ENCODE peak calls at places on chromosomes 4 and X, in nine cellular contexts. C is fibroblast of mammary gland; I is stimulated activated CD8-positive, alpha-beta memory T cell treated with anti-CD3 and anti-CD28 coated beads, Interleukin-4, amount 100 ng/mL, for 4 hours; L is omental fat pad; J is activated CD4-positive, alpha-beta T cell treated with anti-CD3 and anti-CD28 coated beads for 48 hours; B is Right ventricle myocardium inferior; X is AG08395; V is tibial artery; Q is EL. M is an unnamed sample.

GRCh38 chr4:8010618-8011017 is 71.0 kb upstream of the AFAP1 start:
- DNase-seq in B (peak), L (no peak), V (no peak), J (no peak), X (no peak), C (no peak), Q (peak), I (no peak), M (peak)

GRCh38 chr4:136583567-136583966 is 948.7 kb downstream of the PCDH18 start:
- DNase-seq in B (no peak), I (no peak), C (no peak), J (no peak), V (no peak), Q (no peak), X (no peak), L (no peak), M (no peak)

GRCh38 chrX:13152511-13152868 is 108.1 kb upstream of the FAM9C start:
- DNase-seq in J (no peak), B (no peak), L (no peak), X (no peak), I (no peak), C (no peak), Q (no peak), V (no peak), M (no peak)

GRCh38 chrX:1813809-1814208 is 198.9 kb downstream of the ASMT start:
- DNase-seq in X (no peak), I (no peak), L (no peak), C (no peak), J (no peak), Q (no peak), V (no peak), B (no peak), M (no peak)

GRCh38 chrX:153533041-153533565 is 15.7 kb downstream of the ATP2B3 start:
- DNase-seq in C (peak), B (no peak), Q (no peak), I (no peak), X (no peak), J (no peak), L (no peak), V (no peak), M (no peak)

GRCh38 chr4:76028242-76028859 is 5.1 kb upstream of the CXCL10 start:
- DNase-seq in B (no peak), X (no peak), L (no peak), V (no peak), J (no peak), C (peak), Q (no peak), I (no peak), M (peak)

GRCh38 chr4:39043697-39044363 is 11.6 kb upstream of the TMEM156 start:
- DNase-seq in X (no peak), I (no peak), B (no peak), J (peak), V (no peak), C (peak), L (no peak), Q (peak), M (peak)

GRCh38 chr4:37434469-37434868 is 189.9 kb downstream of the NWD2 start:
- DNase-seq in V (no peak), J (no peak), L (no peak), X (no peak), I (no peak), Q (peak), C (peak), B (no peak), M (peak)

GRCh38 chr4:108861339-108861738 is 98.5 kb upstream of the ETNPPL start:
- DNase-seq in Q (no peak), L (no peak), B (no peak), V (no peak), C (peak), X (no peak), I (no peak), J (no peak), M (no peak)

GRCh38 chr4:8781641-8782040 is 90.0 kb downstream of the HMX1 start:
- DNase-seq in L (no peak), J (no peak), B (peak), Q (no peak), X (no peak), I (no peak), C (no peak), V (no peak), M (no peak)

GRCh38 chrX:30881390-30881789 is 7.7 kb downstream of the TAB3 start:
- DNase-seq in B (no peak), J (no peak), X (no peak), V (no peak), I (no peak), C (no peak), Q (no peak), L (no peak), M (no peak)

GRCh38 chr4:6369511-6369910 is 99.9 kb downstream of the WFS1 start:
- DNase-seq in X (no peak), B (peak), Q (no peak), J (no peak), C (no peak), I (no peak), L (no peak), V (no peak), M (no peak)

GRCh38 chr4:138647433-138647832 is 368.1 kb upstream of the NOCT start:
- DNase-seq in J (no peak), I (no peak), X (no peak), L (no peak), V (no peak), C (no peak), B (no peak), Q (no peak), M (no peak)

GRCh38 chr4:112897548-112897947 is 151.9 kb upstream of the ANK2 start:
- DNase-seq in J (no peak), X (no peak), B (no peak), I (no peak), V (no peak), L (no peak), Q (no peak), C (no peak), M (no peak)

GRCh38 chr4:85514783-85515182 is 39.8 kb downstream of the ARHGAP24 start:
- DNase-seq in J (no peak), Q (no peak), I (no peak), X (no peak), V (no peak), B (no peak), L (no peak), C (no peak), M (peak)

GRCh38 chrX:10198254-10198653 is 41.5 kb downstream of the CLCN4 start:
- DNase-seq in I (no peak), J (no peak), C (peak), B (no peak), L (no peak), V (no peak), X (no peak), Q (peak), M (no peak)

GRCh38 chrX:97308161-97308560 is 424.5 kb downstream of the RPA4 start:
- DNase-seq in J (no peak), B (no peak), I (no peak), L (no peak), C (peak), Q (peak), V (no peak), X (no peak), M (no peak)

GRCh38 chr4:74408639-74409038 is 36.3 kb upstream of the AREG start:
- DNase-seq in B (no peak), V (no peak), X (no peak), J (no peak), Q (peak), L (no peak), I (no peak), C (peak), M (peak)

GRCh38 chrX:135605906-135606305 is 85.4 kb downstream of the INTS6L start:
- DNase-seq in V (no peak), I (no peak), L (no peak), X (no peak), C (no peak), J (no peak), B (no peak), Q (no peak), M (no peak)

GRCh38 chrX:84876876-84877275 is 126.8 kb upstream of the APOOL start:
- DNase-seq in J (no peak), Q (no peak), V (no peak), X (no peak), B (no peak), C (peak), I (no peak), L (no peak), M (no peak)

GRCh38 chr4:78513411-78513975 is 38.1 kb upstream of the ANXA3 start:
- DNase-seq in L (no peak), C (no peak), B (no peak), V (no peak), J (no peak), X (no peak), Q (no peak), I (no peak), M (no peak)

GRCh38 chrX:20265726-20266681 is 705 bp downstream of the RPS6KA3 start:
- DNase-seq in J (peak), B (peak), X (no peak), L (no peak), V (peak), Q (no peak), I (no peak), C (no peak), M (peak)